ENCODE peak calls at places on chromosome 6, in ten cellular contexts. Q, B, Z, W, X, K, R, V, S and L are unnamed samples.
A peak's percentile ranks its signal among the peaks of the same experiment; 100 is the strongest.

GRCh38 chr6:163324326-163324927 is 90.1 kb upstream of the QKI start:
- DNase-seq in Q (no peak), B (no peak), Z (no peak), W (no peak), X (no peak), K (no peak), R (no peak), V (no peak), S (no peak), L (no peak)

GRCh38 chr6:15595461-15596173 is 67.2 kb downstream of the DTNBP1 start:
- DNase-seq in Q (no peak), B (peak; percentile 47), Z (no peak), W (no peak), X (no peak), K (peak; percentile 80), R (no peak), V (peak; percentile 47), S (no peak), L (peak; percentile 23)

GRCh38 chr6:54232703-54233102 is 75.5 kb upstream of the TINAG start:
- DNase-seq in Q (no peak), B (no peak), Z (no peak), W (no peak), X (no peak), K (no peak), R (no peak), V (no peak), S (no peak), L (no peak)

GRCh38 chr6:7106752-7107577 is 796 bp upstream of the RREB1 start:
- DNase-seq in Q (peak; percentile 32), B (peak; percentile 56), Z (no peak), W (peak; percentile 77), X (peak; percentile 72), K (no peak), R (no peak), V (no peak), S (peak; percentile 72), L (peak; percentile 50)

GRCh38 chr6:79307321-79308036 is 73.0 kb upstream of the HMGN3 start:
- DNase-seq in Q (no peak), B (no peak), Z (no peak), W (no peak), X (no peak), K (peak; percentile 97), R (no peak), V (no peak), S (no peak), L (no peak)

GRCh38 chr6:147078602-147079001 is 125.6 kb upstream of the STXBP5 start:
- DNase-seq in Q (no peak), B (no peak), Z (no peak), W (no peak), X (no peak), K (no peak), R (peak; percentile 34), V (no peak), S (no peak), L (no peak)

GRCh38 chr6:26301638-26302037 is 63.4 kb upstream of the BTN3A2 start:
- DNase-seq in Q (no peak), B (no peak), Z (no peak), W (no peak), X (no peak), K (no peak), R (no peak), V (no peak), S (no peak), L (no peak)

GRCh38 chr6:137799950-137800568 is 67.0 kb upstream of the TNFAIP3 start:
- DNase-seq in Q (peak; percentile 57), B (peak; percentile 29), Z (no peak), W (no peak), X (no peak), K (peak; percentile 84), R (no peak), V (peak; percentile 33), S (peak; percentile 89), L (no peak)

GRCh38 chr6:107699191-107700015 is 124.7 kb downstream of the SCML4 start:
- DNase-seq in Q (no peak), B (no peak), Z (no peak), W (no peak), X (no peak), K (no peak), R (no peak), V (no peak), S (no peak), L (no peak)

GRCh38 chr6:119966484-119966883 is 616.9 kb upstream of the MAN1A1 start:
- DNase-seq in Q (no peak), B (no peak), Z (no peak), W (no peak), X (no peak), K (peak; percentile 11), R (no peak), V (no peak), S (peak; percentile 28), L (no peak)

GRCh38 chr6:13152804-13153203 is 175.5 kb downstream of the TBC1D7 start:
- DNase-seq in Q (no peak), B (no peak), Z (no peak), W (no peak), X (no peak), K (no peak), R (no peak), V (no peak), S (no peak), L (no peak)

GRCh38 chr6:83270971-83271714 is 78.0 kb downstream of the RWDD2A start:
- DNase-seq in Q (peak; percentile 25), B (no peak), Z (no peak), W (no peak), X (no peak), K (peak; percentile 17), R (peak; percentile 59), V (no peak), S (no peak), L (no peak)

GRCh38 chr6:165636415-165637048 is 26.5 kb downstream of the PDE10A start:
- DNase-seq in Q (no peak), B (no peak), Z (no peak), W (no peak), X (no peak), K (no peak), R (no peak), V (peak; percentile 43), S (no peak), L (no peak)

GRCh38 chr6:123007885-123008284 is 11.8 kb downstream of the CLVS2 start:
- DNase-seq in Q (no peak), B (no peak), Z (no peak), W (no peak), X (no peak), K (no peak), R (no peak), V (no peak), S (no peak), L (no peak)

GRCh38 chr6:71080793-71081192 is 123.9 kb upstream of the B3GAT2 start:
- DNase-seq in Q (no peak), B (no peak), Z (no peak), W (no peak), X (no peak), K (no peak), R (peak; percentile 24), V (no peak), S (no peak), L (no peak)

GRCh38 chr6:26222587-26222986 is 135.4 kb downstream of the HFE start:
- DNase-seq in Q (no peak), B (no peak), Z (no peak), W (no peak), X (no peak), K (no peak), R (no peak), V (no peak), S (peak; percentile 59), L (no peak)

GRCh38 chr6:36977470-36977941 is 8.5 kb downstream of the MTCH1 start:
- DNase-seq in Q (no peak), B (no peak), Z (no peak), W (no peak), X (peak; percentile 59), K (no peak), R (no peak), V (no peak), S (no peak), L (no peak)

GRCh38 chr6:41209547-41209951 is 8.6 kb upstream of the TREML2 start:
- DNase-seq in Q (no peak), B (no peak), Z (no peak), W (no peak), X (no peak), K (no peak), R (no peak), V (no peak), S (no peak), L (no peak)

GRCh38 chr6:117810269-117810668 is 96.8 kb upstream of the SLC35F1 start:
- DNase-seq in Q (no peak), B (no peak), Z (no peak), W (no peak), X (no peak), K (no peak), R (no peak), V (no peak), S (no peak), L (no peak)

GRCh38 chr6:117404548-117404947 is 21.2 kb downstream of the ROS1 start:
- DNase-seq in Q (no peak), B (no peak), Z (no peak), W (no peak), X (no peak), K (peak; percentile 51), R (no peak), V (no peak), S (no peak), L (no peak)

GRCh38 chr6:5389086-5389745 is 127.9 kb downstream of the FARS2 start:
- DNase-seq in Q (no peak), B (no peak), Z (no peak), W (no peak), X (no peak), K (no peak), R (no peak), V (no peak), S (no peak), L (no peak)

GRCh38 chr6:158686791-158687381 is 37.0 kb downstream of the SYTL3 start:
- DNase-seq in Q (no peak), B (no peak), Z (no peak), W (no peak), X (peak; percentile 50), K (no peak), R (no peak), V (no peak), S (peak; percentile 73), L (no peak)

GRCh38 chr6:90093558-90094073 is 199.3 kb downstream of the GJA10 start:
- DNase-seq in Q (no peak), B (no peak), Z (no peak), W (no peak), X (no peak), K (no peak), R (no peak), V (no peak), S (no peak), L (no peak)

GRCh38 chr6:129691709-129692108 is 18.3 kb downstream of the ARHGAP18 start:
- DNase-seq in Q (no peak), B (no peak), Z (no peak), W (no peak), X (no peak), K (no peak), R (no peak), V (no peak), S (no peak), L (no peak)

GRCh38 chr6:33426590-33427563 is 7.0 kb downstream of the SYNGAP1 start:
- DNase-seq in Q (no peak), B (no peak), Z (no peak), W (no peak), X (peak; percentile 61), K (no peak), R (no peak), V (no peak), S (peak; percentile 45), L (no peak)

GRCh38 chr6:42453649-42454427 is 2.1 kb upstream of the TRERF1 start:
- DNase-seq in Q (peak; percentile 44), B (peak; percentile 62), Z (peak; percentile 72), W (peak; percentile 46), X (peak; percentile 69), K (peak; percentile 9), R (no peak), V (peak; percentile 82), S (no peak), L (peak; percentile 70)

GRCh38 chr6:43880236-43881120 is 110.5 kb downstream of the VEGFA start:
- DNase-seq in Q (no peak), B (no peak), Z (no peak), W (no peak), X (no peak), K (no peak), R (no peak), V (no peak), S (no peak), L (no peak)